ENCODE peak calls at places on chromosome 11, in eight cellular contexts. K is spleen, E is gastrocnemius medialis, V is adrenal gland, T is upper lobe of left lung, I is A549, Z is GM12878, P is body of pancreas. Y is an unnamed sample. For H3K4me1, the result is how much of the 10 kb centered on the place peaks cover.

GRCh38 chr11:124122123-124122522 is 6.9 kb downstream of the VWA5A start:
- DNase-seq in I (no peak), V (no peak), Z (no peak), K (no peak), T (no peak), E (no peak), P (no peak), Y (no peak)

GRCh38 chr11:123238297-123238696 is 43.2 kb upstream of the CLMP start:
- DNase-seq in K (no peak), Z (no peak), T (peak), P (peak), I (no peak), E (peak), V (no peak), Y (no peak)

GRCh38 chr11:113574171-113574570 is 99.0 kb upstream of the DRD2 start:
- DNase-seq in E (no peak), Z (no peak), T (no peak), K (no peak), P (no peak), I (no peak), V (no peak), Y (no peak)

GRCh38 chr11:105033344-105033743 is 1.6 kb downstream of the CASP1 start:
- DNase-seq in P (no peak), V (peak), K (no peak), E (no peak), Z (no peak), I (no peak), T (peak), Y (no peak)

GRCh38 chr11:10858505-10859360 is 880 bp upstream of the ZBED5 start:
- DNase-seq in E (peak), P (peak), Z (peak), V (peak), K (peak), I (no peak), T (peak), Y (peak)

GRCh38 chr11:33454264-33454663 is 197.1 kb downstream of the HIPK3 start:
- DNase-seq in K (no peak), V (no peak), E (no peak), I (no peak), T (no peak), Z (no peak), P (no peak), Y (no peak)

GRCh38 chr11:119361056-119361787 is 14.7 kb upstream of the MFRP start:
- DNase-seq in Z (no peak), I (peak), T (peak), E (peak), K (peak), V (peak), P (peak), Y (peak)

GRCh38 chr11:24253237-24253760 is 243.6 kb upstream of the LUZP2 start:
- DNase-seq in T (no peak), V (no peak), K (no peak), Z (no peak), E (no peak), I (no peak), P (no peak), Y (no peak)

GRCh38 chr11:19447150-19447566 is 206.4 kb upstream of the E2F8 start:
- DNase-seq in E (no peak), I (no peak), Z (no peak), P (no peak), T (no peak), V (no peak), K (no peak), Y (no peak)

GRCh38 chr11:17813391-17814059 is 78.9 kb downstream of the KCNC1 start:
- DNase-seq in K (no peak), E (no peak), Z (no peak), P (peak), V (no peak), T (no peak), I (no peak), Y (no peak)

GRCh38 chr11:68965901-68966868 is 14.6 kb downstream of the MRGPRD start:
- DNase-seq in V (no peak), E (no peak), T (no peak), I (no peak), P (no peak), Z (no peak), K (no peak), Y (peak)

GRCh38 chr11:93820085-93820710 is 30.2 kb downstream of the VSTM5 start:
- DNase-seq in E (no peak), I (no peak), V (no peak), P (no peak), Z (no peak), K (no peak), T (no peak), Y (no peak)

GRCh38 chr11:77851513-77851912 is 30.6 kb downstream of the AAMDC start:
- DNase-seq in V (no peak), K (no peak), I (no peak), P (no peak), Z (no peak), T (no peak), E (no peak), Y (no peak)

GRCh38 chr11:6320411-6321207 is at the start of gene CAVIN3:
- DNase-seq in P (peak), E (peak), K (peak), I (peak), T (peak), Z (peak), V (peak), Y (peak)

GRCh38 chr11:70433038-70433437 is 34.7 kb downstream of the CTTN start:
- DNase-seq in E (no peak), K (no peak), Z (no peak), V (no peak), P (no peak), I (no peak), T (no peak), Y (no peak)

GRCh38 chr11:8814209-8814922 is 96.6 kb upstream of the AKIP1 start:
- DNase-seq in I (no peak), V (no peak), P (no peak), T (no peak), K (no peak), E (no peak), Z (no peak), Y (no peak)

GRCh38 chr11:210122-210802 is 2.8 kb downstream of the RIC8A start:
- DNase-seq in T (peak), I (peak), Z (no peak), E (no peak), K (no peak), V (no peak), P (no peak), Y (no peak)

GRCh38 chr11:126113515-126113957 is 50.9 kb upstream of the CDON start:
- DNase-seq in K (peak), T (peak), P (peak), Z (no peak), I (peak), E (peak), V (peak), Y (peak)

GRCh38 chr11:122207505-122207904 is 91.5 kb upstream of the BLID start:
- DNase-seq in Z (no peak), I (no peak), P (no peak), E (no peak), K (no peak), T (no peak), V (no peak), Y (peak)

GRCh38 chr11:69995697-69996096 is 82.4 kb upstream of the ANO1 start:
- DNase-seq in Z (no peak), P (no peak), K (no peak), I (no peak), V (no peak), E (no peak), T (no peak), Y (no peak)

GRCh38 chr11:134063991-134064747 is 4.7 kb upstream of the JAM3 start:
- DNase-seq in T (no peak), P (no peak), I (no peak), E (no peak), V (no peak), K (no peak), Z (no peak), Y (no peak)

DNA sequence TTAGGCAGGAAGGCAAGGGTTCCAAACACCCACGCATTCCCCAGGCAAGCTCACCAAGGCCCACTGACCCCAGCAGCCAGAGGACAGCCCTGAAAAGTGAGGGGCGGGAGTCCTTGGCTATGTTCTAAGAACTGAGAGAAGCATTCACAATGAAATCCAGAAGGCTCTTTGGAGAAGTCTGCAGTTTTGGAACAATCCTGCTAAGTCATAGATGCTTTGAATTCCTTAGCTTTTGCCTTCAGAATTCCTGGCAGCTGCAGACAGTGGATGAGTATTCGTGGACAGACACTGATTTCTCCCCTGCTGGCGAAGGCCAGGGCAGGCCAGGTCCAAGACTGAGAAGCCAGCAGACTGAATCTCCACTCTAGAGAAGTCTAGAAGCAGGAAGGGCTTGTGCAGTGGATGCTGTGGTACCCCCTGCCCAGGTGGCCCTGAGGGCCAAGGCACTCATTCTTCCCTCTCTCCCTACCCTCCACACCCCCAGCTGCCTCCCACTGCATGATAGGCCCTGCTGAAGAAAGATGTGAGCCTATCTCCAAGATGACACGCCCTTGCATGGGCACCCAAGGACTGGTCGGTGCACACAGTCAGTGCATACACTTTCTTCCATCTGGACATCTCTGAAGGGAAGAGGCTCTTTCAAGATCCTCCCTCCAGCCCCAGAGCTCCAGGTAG is 133.2 kb upstream of the TEAD1 start:
- DNase-seq in E (no peak), V (no peak), T (no peak), K (no peak), I (peak), P (no peak), Z (no peak), Y (no peak)
- H3K4me1 ChIP-seq in E (under half), V (under half), T (under half), K (under half), I (half or more), P (under half), Z (under half), Y (under half)

GRCh38 chr11:47225552-47226137 is 10.9 kb downstream of the DDB2 start:
- DNase-seq in Z (peak), I (no peak), V (no peak), K (no peak), E (no peak), P (no peak), T (no peak), Y (no peak)

GRCh38 chr11:47234669-47235075 is 13.9 kb downstream of the ACP2 start:
- DNase-seq in V (peak), E (no peak), Z (no peak), I (no peak), T (peak), K (no peak), P (peak), Y (peak)

GRCh38 chr11:47233051-47233450 is 15.6 kb downstream of the ACP2 start:
- DNase-seq in Z (no peak), K (no peak), E (no peak), V (no peak), P (peak), T (no peak), I (no peak), Y (no peak)

GRCh38 chr11:47233989-47234668 is 14.5 kb downstream of the ACP2 start:
- DNase-seq in I (peak), V (peak), E (no peak), T (peak), K (no peak), Z (no peak), P (peak), Y (peak)

GRCh38 chr11:47229161-47229560 is 14.4 kb downstream of the DDB2 start:
- DNase-seq in Z (no peak), E (no peak), V (no peak), I (no peak), P (no peak), T (no peak), K (no peak), Y (peak)
- TF ChIP-seq POLR2A in Z (peak), E (no peak), V (no peak), I (no peak), P (no peak), T (no peak), K (no peak), Y (no peak)

GRCh38 chr11:112440518-112440917 is 179.9 kb upstream of the PLET1 start:
- DNase-seq in P (no peak), T (no peak), Z (no peak), V (no peak), I (no peak), K (no peak), E (no peak), Y (no peak)

GRCh38 chr11:112437096-112437495 is 176.4 kb upstream of the PLET1 start:
- DNase-seq in E (no peak), I (no peak), V (no peak), T (no peak), Z (no peak), P (no peak), K (no peak), Y (no peak)

GRCh38 chr11:112439614-112440013 is 179.0 kb upstream of the PLET1 start:
- DNase-seq in V (no peak), I (no peak), T (no peak), E (no peak), K (no peak), Z (no peak), P (no peak), Y (no peak)
- H3K4me3 ChIP-seq in V (no peak), I (no peak), T (no peak), E (no peak), K (no peak), Z (no peak), P (no peak), Y (no peak)

DNA sequence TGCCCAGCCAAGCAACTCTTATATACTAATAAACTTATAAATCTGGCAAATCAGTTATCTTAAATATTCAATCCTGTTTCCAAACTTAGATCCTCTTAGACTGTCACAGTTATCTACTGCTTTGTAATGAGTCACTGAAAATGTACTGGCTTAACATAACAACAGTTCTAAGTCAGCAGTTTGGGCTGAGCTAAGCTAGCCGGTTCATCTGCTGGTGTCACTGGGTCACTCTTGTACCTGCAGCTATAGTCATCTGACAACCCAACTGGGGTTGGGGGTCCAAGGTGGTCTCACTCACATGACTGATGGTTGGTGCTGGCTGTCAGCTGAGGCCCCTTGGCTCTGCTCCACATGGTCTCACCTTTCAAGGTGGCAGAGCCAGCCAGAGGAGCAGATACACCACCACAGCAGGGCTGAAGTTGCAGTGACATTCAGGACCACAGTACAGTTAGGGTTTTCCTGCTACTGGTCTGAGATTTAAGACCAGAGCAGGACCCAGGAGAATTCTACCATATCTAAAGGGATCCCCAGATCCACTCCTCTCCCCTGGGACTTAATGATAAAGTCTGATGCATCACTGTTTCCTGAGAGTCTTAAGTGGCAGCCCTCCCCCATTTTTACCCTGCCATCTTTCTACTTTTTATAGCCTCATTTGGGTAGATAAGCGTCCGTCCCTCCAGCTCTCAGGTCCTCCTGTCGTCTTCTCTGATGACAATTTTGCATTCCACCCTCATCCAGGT is 7.9 kb upstream of the MACROD1 start:
- DNase-seq in I (no peak), Z (no peak), E (no peak), K (no peak), T (no peak), V (no peak), P (no peak), Y (no peak)
- H3K4me1 ChIP-seq in I (under half), Z (under half), E (under half), K (under half), T (under half), V (under half), P (under half), Y (under half)

GRCh38 chr11:64857485-64857884 is 13.0 kb upstream of the CDC42BPG start:
- DNase-seq in P (no peak), I (no peak), T (no peak), Z (no peak), V (no peak), E (no peak), K (no peak), Y (no peak)
- TF ChIP-seq POLR2A in P (no peak), I (no peak), T (no peak), Z (peak), V (no peak), E (no peak), K (no peak), Y (no peak)

GRCh38 chr11:76382209-76382608 is 1.1 kb downstream of the GVQW3 start:
- DNase-seq in E (no peak), I (no peak), K (no peak), Z (no peak), P (no peak), V (no peak), T (no peak), Y (no peak)
- H3K4me3 ChIP-seq in E (no peak), I (peak), K (peak), Z (peak), P (peak), V (no peak), T (no peak), Y (no peak)

GRCh38 chr11:61163714-61164609 is 2.7 kb upstream of the VPS37C start:
- DNase-seq in V (no peak), Z (no peak), T (peak), K (no peak), I (no peak), P (no peak), E (no peak), Y (no peak)
- H3K4me1 ChIP-seq in V (under half), Z (half or more), T (under half), K (under half), I (under half), P (under half), E (under half), Y (under half)

GRCh38 chr11:59810911-59811259 is 307 bp upstream of the MRPL16 start:
- DNase-seq in P (no peak), T (no peak), V (no peak), I (no peak), K (no peak), E (no peak), Z (no peak), Y (no peak)

GRCh38 chr11:59807047-59807446 is 3.5 kb downstream of the MRPL16 start:
- DNase-seq in Z (no peak), P (no peak), I (no peak), E (no peak), K (no peak), T (no peak), V (no peak), Y (no peak)

GRCh38 chr11:59812220-59812619 is 1.6 kb upstream of the MRPL16 start:
- DNase-seq in I (no peak), E (no peak), T (no peak), K (no peak), V (no peak), Z (no peak), P (no peak), Y (no peak)

GRCh38 chr11:59813364-59813763 is 2.8 kb upstream of the MRPL16 start:
- DNase-seq in V (no peak), T (no peak), P (no peak), E (no peak), I (no peak), Z (no peak), K (no peak), Y (no peak)

GRCh38 chr11:59810189-59810910 is at the start of gene MRPL16:
- DNase-seq in Z (peak), E (peak), P (peak), K (peak), T (peak), I (peak), V (peak), Y (peak)
- TF ChIP-seq POLR2A in Z (peak), E (no peak), P (peak), K (peak), T (no peak), I (peak), V (peak), Y (no peak)

GRCh38 chr11:102599642-102600261 is 25.4 kb downstream of the MMP20 start:
- DNase-seq in P (no peak), T (no peak), I (peak), E (no peak), V (peak), Z (no peak), K (no peak), Y (no peak)
- H3K4me3 ChIP-seq in P (no peak), T (no peak), I (no peak), E (no peak), V (no peak), Z (no peak), K (no peak), Y (no peak)

GRCh38 chr11:62536301-62536957 is 10.2 kb downstream of the AHNAK start:
- DNase-seq in P (no peak), E (no peak), I (no peak), K (no peak), T (no peak), Z (no peak), V (no peak), Y (no peak)
- H3K4me1 ChIP-seq in P (under half), E (under half), I (under half), K (under half), T (under half), Z (under half), V (under half), Y (half or more)